ENCODE peak calls at places on chromosomes 11 and 22, in five cellular contexts. F is neural crest cell, N is HL-60, R is astrocyte of the cerebellum, L is lower leg skin. T is an unnamed sample.

GRCh38 chr11:6650980-6651379 is 4.6 kb downstream of the DCHS1 start:
- DNase-seq in R (no peak), N (no peak), L (no peak), F (no peak), T (no peak)

GRCh38 chr22:20159088-20159487 is 8.2 kb upstream of the CCDC188 start:
- DNase-seq in F (no peak), L (no peak), N (peak; percentile 66), R (no peak), T (no peak)

GRCh38 chr22:47601666-47602065 is 839.2 kb downstream of the TBC1D22A start:
- DNase-seq in F (no peak), L (peak; percentile 70), R (no peak), N (no peak), T (peak; percentile 14)

GRCh38 chr11:88332851-88333250 is 4.7 kb downstream of the CTSC start:
- DNase-seq in F (no peak), R (no peak), N (no peak), L (no peak), T (no peak)

GRCh38 chr11:115303929-115304328 is 200.3 kb downstream of the CADM1 start:
- DNase-seq in L (no peak), R (no peak), F (no peak), N (no peak), T (no peak)

GRCh38 chr11:2672553-2673249 is 27.1 kb downstream of the KCNQ1OT1 start:
- DNase-seq in L (peak; percentile 58), F (no peak), N (no peak), R (no peak), T (no peak)

GRCh38 chr11:78418584-78419211 is 1.1 kb upstream of the GAB2 start:
- DNase-seq in F (no peak), N (peak; percentile 26), L (no peak), R (no peak), T (no peak)

GRCh38 chr11:72001834-72002591 is 3.3 kb downstream of the IL18BP start:
- DNase-seq in R (no peak), F (no peak), N (no peak), L (no peak), T (no peak)

GRCh38 chr11:130141561-130142341 is 17.8 kb upstream of the ST14 start:
- DNase-seq in F (no peak), N (no peak), R (peak; percentile 31), L (no peak), T (no peak)

GRCh38 chr11:35524780-35525179 is 636 bp downstream of the PAMR1 start:
- DNase-seq in F (no peak), R (no peak), N (no peak), L (no peak), T (no peak)

GRCh38 chr11:34501500-34501899 is 12.1 kb downstream of the ELF5 start:
- DNase-seq in R (peak; percentile 97), N (peak; percentile 60), F (no peak), L (peak; percentile 74), T (no peak)

GRCh38 chr11:39675171-39675570 is 1784.3 kb downstream of the LRRC4C start:
- DNase-seq in F (no peak), N (no peak), R (no peak), L (no peak), T (no peak)

GRCh38 chr11:15111215-15111614 is 3.5 kb upstream of the INSC start:
- DNase-seq in N (no peak), L (no peak), R (no peak), F (no peak), T (no peak)
- TF ChIP-seq CTCF in N (no peak), L (no peak), R (no peak), F (no peak), T (no peak)

DNA sequence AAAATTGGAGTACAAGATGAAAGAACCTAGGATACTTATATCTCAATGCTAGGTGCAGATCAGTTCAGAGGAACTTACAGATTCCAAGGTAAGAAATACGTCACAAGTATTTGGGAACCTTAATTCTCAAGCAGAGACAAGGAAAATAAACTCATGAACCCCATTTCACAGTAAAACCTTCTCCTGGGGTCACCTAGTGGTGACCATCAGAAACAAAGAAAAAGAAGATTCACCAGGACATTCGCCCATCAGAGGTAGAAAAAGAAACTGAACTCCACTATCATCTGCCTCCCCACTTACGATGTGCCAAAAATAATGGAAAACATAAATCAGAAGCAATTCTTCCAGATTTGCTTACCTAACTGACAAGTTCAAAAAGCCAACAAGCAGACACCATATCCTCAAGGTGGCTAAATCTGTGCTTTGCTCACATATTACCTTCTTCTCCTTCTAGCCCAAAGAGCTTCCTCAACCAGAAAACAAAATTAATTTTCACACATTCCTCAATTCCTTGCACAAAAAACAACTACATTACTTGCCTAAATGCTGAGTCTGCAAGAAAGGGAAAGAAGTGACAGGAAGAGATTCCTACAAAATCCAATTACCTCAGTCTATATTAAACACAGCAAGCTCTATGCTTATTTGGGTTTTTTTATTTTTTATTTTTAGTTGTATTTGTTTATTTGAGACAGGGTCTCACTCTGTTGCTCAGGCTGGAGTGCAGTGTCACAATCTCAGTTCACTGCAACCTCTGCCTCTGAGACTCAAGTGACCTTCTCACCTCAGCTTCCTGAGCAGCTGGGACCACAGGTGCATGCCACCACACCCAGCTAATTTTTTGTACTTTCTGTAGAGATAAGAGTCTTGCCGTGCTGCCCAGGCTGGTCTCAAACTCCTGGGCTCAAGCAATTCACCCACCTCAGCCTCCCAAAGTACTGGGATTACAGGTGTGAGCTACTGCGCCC is 4.7 kb downstream of the DENND5A start:
- DNase-seq in R (no peak), F (no peak), L (no peak), N (no peak), T (no peak)
- TF ChIP-seq CTCF in R (peak; percentile 35), F (no peak), L (no peak), N (no peak), T (peak; percentile 25)

GRCh38 chr11:69588270-69588669 is 52.7 kb upstream of the CCND1 start:
- DNase-seq in L (peak; percentile 23), R (no peak), N (no peak), F (no peak), T (no peak)
- TF ChIP-seq CTCF in L (no peak), R (peak; percentile 40), N (no peak), F (no peak), T (no peak)

GRCh38 chr11:131889760-131890620 is 519.6 kb downstream of the NTM start:
- DNase-seq in F (no peak), N (no peak), R (no peak), L (no peak), T (no peak)
- TF ChIP-seq CTCF in F (no peak), N (no peak), R (peak; percentile 30), L (no peak), T (no peak)

DNA sequence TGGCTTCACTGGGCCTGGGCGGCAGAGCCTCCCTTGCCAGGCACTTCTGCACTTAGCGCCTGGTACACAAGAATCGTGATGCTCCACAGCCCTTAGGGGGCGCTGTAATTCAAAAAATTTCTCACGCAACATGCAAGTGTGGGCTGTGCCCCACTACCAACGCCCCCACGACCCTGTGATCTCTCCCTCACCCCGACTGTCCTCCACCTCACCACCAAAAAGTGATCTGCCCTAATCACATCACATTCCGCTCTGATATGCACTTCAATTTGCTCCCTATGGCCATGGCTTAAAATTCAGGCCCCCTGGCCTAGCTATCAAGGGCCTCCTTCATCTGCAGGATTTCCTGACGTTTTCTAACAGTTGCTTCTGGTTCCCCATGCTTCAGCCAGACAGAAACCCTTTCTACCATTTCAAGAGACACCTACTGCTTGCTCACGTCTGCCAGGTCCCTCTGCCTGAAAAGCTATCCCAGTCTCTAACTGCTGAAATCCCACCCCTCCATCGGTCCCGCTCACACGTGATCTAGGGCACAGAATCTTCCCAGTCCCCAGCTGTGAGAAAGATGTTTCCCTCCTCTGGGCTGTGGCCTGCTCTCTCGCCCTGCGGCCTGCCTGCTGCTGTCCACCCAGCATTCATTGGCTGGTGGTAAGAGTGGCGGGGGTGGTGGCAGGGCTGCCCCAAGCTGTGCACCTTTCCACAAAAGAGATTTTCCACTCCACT is 27.9 kb upstream of the LRRC32 start:
- DNase-seq in R (no peak), N (no peak), L (no peak), F (no peak), T (no peak)
- TF ChIP-seq CTCF in R (peak; percentile 14), N (no peak), L (no peak), F (peak; percentile 49), T (no peak)

GRCh38 chr11:9384535-9385287 is at the start of gene IPO7:
- DNase-seq in N (peak; percentile 94), L (peak; percentile 97), R (peak; percentile 76), F (peak; percentile 84), T (peak; percentile 67)
- TF ChIP-seq CTCF in N (no peak), L (no peak), R (peak; percentile 42), F (peak; percentile 42), T (no peak)

T was measured in mesothelial cell of epicardium.